ENCODE peak calls at places on chromosome 10, in five cellular contexts. One of them, this sample, is unnamed.

GRCh38 chr10:77114181-77114821 is 523.3 kb downstream of the KCNMA1 start:
- DNase-seq in SK-N-SH: no peak
- DNase-seq in K562: no peak
- DNase-seq in GM12878: no peak
- DNase-seq in HepG2: no peak
- DNase-seq in this sample: no peak

GRCh38 chr10:49611815-49612512 is 1.9 kb downstream of the SLC18A3 start:
- DNase-seq in K562: no peak
- DNase-seq in GM12878: no peak
- DNase-seq in SK-N-SH: no peak
- DNase-seq in HepG2: no peak
- DNase-seq in this sample: no peak

GRCh38 chr10:43115881-43116595 is 22.2 kb upstream of the CSGALNACT2 start:
- DNase-seq in K562: no peak
- DNase-seq in SK-N-SH: no peak
- DNase-seq in HepG2: no peak
- DNase-seq in GM12878: no peak
- DNase-seq in this sample: no peak

GRCh38 chr10:4568086-4568485 is 257.9 kb upstream of the AKR1E2 start:
- DNase-seq in SK-N-SH: no peak
- DNase-seq in K562: no peak
- DNase-seq in HepG2: no peak
- DNase-seq in GM12878: no peak
- DNase-seq in this sample: no peak

GRCh38 chr10:63217120-63217605 is 84.0 kb downstream of the NRBF2 start:
- DNase-seq in K562: peak
- DNase-seq in GM12878: no peak
- DNase-seq in SK-N-SH: peak
- DNase-seq in HepG2: peak
- DNase-seq in this sample: peak

GRCh38 chr10:105585753-105586152 is 944.7 kb downstream of the SORCS3 start:
- DNase-seq in HepG2: peak
- DNase-seq in SK-N-SH: no peak
- DNase-seq in GM12878: no peak
- DNase-seq in K562: no peak
- DNase-seq in this sample: no peak

GRCh38 chr10:551489-552252 is 137.8 kb downstream of the DIP2C start:
- DNase-seq in K562: no peak
- DNase-seq in GM12878: no peak
- DNase-seq in HepG2: no peak
- DNase-seq in SK-N-SH: no peak
- DNase-seq in this sample: no peak

GRCh38 chr10:95741807-95742528 is 14.0 kb upstream of the ENTPD1 start:
- DNase-seq in HepG2: no peak
- DNase-seq in SK-N-SH: no peak
- DNase-seq in GM12878: peak
- DNase-seq in K562: peak
- DNase-seq in this sample: no peak

GRCh38 chr10:8052344-8052969 is 2.0 kb upstream of the GATA3 start:
- DNase-seq in HepG2: no peak
- DNase-seq in K562: no peak
- DNase-seq in SK-N-SH: no peak
- DNase-seq in GM12878: no peak
- DNase-seq in this sample: no peak

GRCh38 chr10:104521901-104522827 is 118.9 kb upstream of the SORCS3 start:
- DNase-seq in HepG2: no peak
- DNase-seq in K562: no peak
- DNase-seq in GM12878: no peak
- DNase-seq in SK-N-SH: peak
- DNase-seq in this sample: no peak

GRCh38 chr10:88786032-88786770 is 16.3 kb upstream of the LIPM start:
- DNase-seq in K562: no peak
- DNase-seq in HepG2: no peak
- DNase-seq in GM12878: no peak
- DNase-seq in SK-N-SH: no peak
- DNase-seq in this sample: no peak

GRCh38 chr10:70930251-70931000 is 42.1 kb upstream of the PCBD1 start:
- DNase-seq in HepG2: no peak
- DNase-seq in SK-N-SH: no peak
- DNase-seq in GM12878: no peak
- DNase-seq in K562: no peak
- DNase-seq in this sample: no peak

GRCh38 chr10:117096559-117097201 is 41.4 kb downstream of the VAX1 start:
- DNase-seq in HepG2: no peak
- DNase-seq in SK-N-SH: no peak
- DNase-seq in GM12878: no peak
- DNase-seq in K562: no peak
- DNase-seq in this sample: no peak

GRCh38 chr10:4692206-4692605 is 133.8 kb upstream of the AKR1E2 start:
- DNase-seq in SK-N-SH: no peak
- DNase-seq in HepG2: no peak
- DNase-seq in GM12878: no peak
- DNase-seq in K562: no peak
- DNase-seq in this sample: no peak

GRCh38 chr10:105681051-105681450 is 1040.0 kb downstream of the SORCS3 start:
- DNase-seq in K562: no peak
- DNase-seq in SK-N-SH: no peak
- DNase-seq in GM12878: no peak
- DNase-seq in HepG2: no peak
- DNase-seq in this sample: no peak

GRCh38 chr10:14554843-14555205 is 219.9 kb downstream of the FAM107B start:
- DNase-seq in GM12878: no peak
- DNase-seq in K562: no peak
- DNase-seq in HepG2: no peak
- DNase-seq in SK-N-SH: no peak
- DNase-seq in this sample: no peak

GRCh38 chr10:52502237-52502636 is 188.2 kb downstream of the DKK1 start:
- DNase-seq in HepG2: no peak
- DNase-seq in SK-N-SH: no peak
- DNase-seq in GM12878: no peak
- DNase-seq in K562: no peak
- DNase-seq in this sample: no peak

GRCh38 chr10:79068562-79069324 is at the start of gene ZMIZ1:
- DNase-seq in SK-N-SH: peak
- DNase-seq in HepG2: peak
- DNase-seq in GM12878: no peak
- DNase-seq in K562: peak
- DNase-seq in this sample: peak

GRCh38 chr10:38605153-38605661 is 511.1 kb downstream of the ZNF37A start:
- DNase-seq in GM12878: no peak
- DNase-seq in HepG2: no peak
- DNase-seq in K562: no peak
- DNase-seq in SK-N-SH: no peak
- DNase-seq in this sample: no peak

GRCh38 chr10:38146579-38147333 is 52.6 kb downstream of the ZNF37A start:
- DNase-seq in SK-N-SH: no peak
- DNase-seq in K562: no peak
- DNase-seq in GM12878: no peak
- DNase-seq in HepG2: no peak
- DNase-seq in this sample: no peak

GRCh38 chr10:34918896-34919295 is 103.8 kb upstream of the PARD3 start:
- DNase-seq in HepG2: no peak
- DNase-seq in K562: no peak
- DNase-seq in GM12878: no peak
- DNase-seq in SK-N-SH: no peak
- DNase-seq in this sample: no peak

GRCh38 chr10:29685506-29685905 is 50.7 kb upstream of the SVIL start:
- DNase-seq in K562: no peak
- DNase-seq in SK-N-SH: no peak
- DNase-seq in GM12878: no peak
- DNase-seq in HepG2: no peak
- DNase-seq in this sample: no peak

DNA sequence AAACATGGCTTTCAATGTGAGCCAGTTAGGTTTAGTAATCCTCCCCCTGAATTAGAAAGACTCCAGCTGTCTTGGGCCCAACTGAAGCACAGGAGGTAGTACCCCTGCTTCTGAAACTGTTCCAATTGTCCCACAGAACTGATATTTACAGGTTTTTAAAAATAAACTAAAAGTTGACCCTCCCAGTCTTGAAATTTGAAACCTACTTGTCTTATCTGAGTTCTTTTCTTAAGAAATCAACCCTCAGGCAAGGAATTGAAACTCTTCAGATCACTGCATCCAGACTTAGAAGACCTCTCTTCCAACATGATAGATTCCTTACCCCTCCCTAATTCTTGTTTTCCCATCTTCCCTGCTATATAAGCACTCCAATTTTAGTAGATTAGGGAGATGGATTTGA is 13.3 kb upstream of the ARHGAP21 start:
- DNase-seq in GM12878: no peak
- DNase-seq in SK-N-SH: no peak
- DNase-seq in HepG2: no peak
- DNase-seq in K562: no peak
- DNase-seq in this sample: no peak
- TF ChIP-seq FOXM1 in GM12878: no peak
- TF ChIP-seq FOXM1 in SK-N-SH: no peak
- TF ChIP-seq FOXM1 in HepG2: no peak
- TF ChIP-seq FOXM1 in K562: no peak
- TF ChIP-seq FOXM1 in this sample: no peak

GRCh38 chr10:45488365-45488764 is 114.3 kb downstream of the ALOX5 start:
- DNase-seq in HepG2: no peak
- DNase-seq in K562: no peak
- DNase-seq in GM12878: no peak
- DNase-seq in SK-N-SH: no peak
- DNase-seq in this sample: no peak
- TF ChIP-seq FOXM1 in HepG2: no peak
- TF ChIP-seq FOXM1 in K562: no peak
- TF ChIP-seq FOXM1 in GM12878: no peak
- TF ChIP-seq FOXM1 in SK-N-SH: no peak
- TF ChIP-seq FOXM1 in this sample: no peak

GRCh38 chr10:97151307-97151914 is 34.3 kb downstream of the SLIT1 start:
- DNase-seq in GM12878: no peak
- DNase-seq in K562: no peak
- DNase-seq in SK-N-SH: no peak
- DNase-seq in HepG2: no peak
- DNase-seq in this sample: no peak

GRCh38 chr10:97150191-97150590 is 35.6 kb downstream of the SLIT1 start:
- DNase-seq in SK-N-SH: peak
- DNase-seq in HepG2: no peak
- DNase-seq in K562: no peak
- DNase-seq in GM12878: no peak
- DNase-seq in this sample: no peak

GRCh38 chr10:97150616-97151015 is 35.1 kb downstream of the SLIT1 start:
- DNase-seq in K562: no peak
- DNase-seq in HepG2: no peak
- DNase-seq in GM12878: no peak
- DNase-seq in SK-N-SH: no peak
- DNase-seq in this sample: no peak

GRCh38 chr10:97153276-97153850 is 32.4 kb downstream of the SLIT1 start:
- DNase-seq in HepG2: no peak
- DNase-seq in K562: no peak
- DNase-seq in SK-N-SH: peak
- DNase-seq in GM12878: no peak
- DNase-seq in this sample: no peak

GRCh38 chr10:97149065-97149680 is 36.6 kb downstream of the SLIT1 start:
- DNase-seq in K562: no peak
- DNase-seq in HepG2: no peak
- DNase-seq in SK-N-SH: no peak
- DNase-seq in GM12878: no peak
- DNase-seq in this sample: no peak
- TF ChIP-seq FOXM1 in K562: no peak
- TF ChIP-seq FOXM1 in HepG2: no peak
- TF ChIP-seq FOXM1 in SK-N-SH: no peak
- TF ChIP-seq FOXM1 in GM12878: no peak
- TF ChIP-seq FOXM1 in this sample: no peak

DNA sequence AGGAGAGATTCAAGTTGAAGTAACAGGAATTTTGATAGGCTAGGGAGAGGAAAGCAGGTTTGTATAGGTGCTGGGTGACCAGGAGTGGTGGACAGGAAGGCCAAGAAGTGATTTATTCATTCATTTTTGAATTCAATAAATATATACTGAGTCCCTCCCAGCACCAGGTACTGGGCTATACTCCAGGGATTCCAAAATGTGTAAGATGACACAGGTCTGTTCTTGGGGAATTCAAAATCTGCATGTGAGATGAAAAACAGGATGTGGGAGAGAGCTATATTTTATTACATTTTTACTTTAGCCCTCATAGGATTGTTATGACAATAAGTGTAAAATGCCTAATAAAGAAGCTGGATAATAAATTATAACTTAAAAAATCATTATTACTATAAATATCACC is 134.9 kb downstream of the ANK3 start:
- DNase-seq in GM12878: no peak
- DNase-seq in K562: no peak
- DNase-seq in HepG2: no peak
- DNase-seq in SK-N-SH: no peak
- DNase-seq in this sample: no peak
- TF ChIP-seq FOXM1 in GM12878: no peak
- TF ChIP-seq FOXM1 in K562: no peak
- TF ChIP-seq FOXM1 in HepG2: no peak
- TF ChIP-seq FOXM1 in SK-N-SH: no peak
- TF ChIP-seq FOXM1 in this sample: no peak

DNA sequence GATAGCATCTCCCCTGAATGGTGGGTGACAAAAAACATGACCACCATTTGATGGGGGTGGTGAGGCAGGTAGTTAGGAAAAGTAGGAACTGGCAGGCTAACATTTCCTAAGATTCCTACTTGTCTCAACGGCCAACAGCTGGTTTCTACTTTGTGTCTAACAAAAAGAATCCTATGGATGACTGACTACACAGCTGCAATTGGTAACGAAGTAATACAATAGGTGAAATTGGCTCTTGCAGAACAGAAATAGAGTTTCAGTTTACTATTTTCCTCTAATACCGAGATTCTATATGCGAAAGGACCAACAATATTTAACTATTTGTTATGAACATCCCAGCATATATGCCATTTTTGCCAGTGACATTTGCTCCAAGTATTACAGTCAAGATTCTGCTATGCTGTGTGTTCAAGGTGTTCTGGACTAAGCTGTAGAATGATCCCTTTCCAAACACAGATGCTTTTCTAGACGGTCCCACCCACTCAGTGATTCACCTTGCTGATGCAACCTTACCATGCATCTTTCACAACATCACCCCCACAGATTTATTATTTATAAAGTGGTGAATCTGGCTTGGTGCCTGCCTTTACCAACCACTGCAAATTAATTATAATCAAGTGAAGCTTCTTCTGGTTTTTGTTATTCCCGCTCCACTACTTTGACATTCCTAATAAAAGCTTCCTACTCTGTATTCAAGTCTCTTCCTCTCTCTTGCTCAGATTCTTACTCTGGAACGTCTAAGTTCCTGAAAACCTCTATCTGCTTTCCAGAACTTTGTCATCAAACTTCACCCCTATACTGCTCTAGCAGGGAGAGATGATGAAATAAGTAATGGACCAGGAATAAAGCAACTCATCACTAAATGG is 16.8 kb downstream of the BBIP1 start:
- DNase-seq in HepG2: no peak
- DNase-seq in GM12878: no peak
- DNase-seq in SK-N-SH: no peak
- DNase-seq in K562: no peak
- DNase-seq in this sample: no peak
- TF ChIP-seq FOXM1 in HepG2: no peak
- TF ChIP-seq FOXM1 in GM12878: no peak
- TF ChIP-seq FOXM1 in SK-N-SH: no peak
- TF ChIP-seq FOXM1 in K562: no peak
- TF ChIP-seq FOXM1 in this sample: no peak

GRCh38 chr10:96863922-96864543 is 31.9 kb downstream of the LCOR start:
- DNase-seq in GM12878: peak
- DNase-seq in SK-N-SH: no peak
- DNase-seq in K562: peak
- DNase-seq in HepG2: peak
- DNase-seq in this sample: no peak
- TF ChIP-seq FOXM1 in GM12878: no peak
- TF ChIP-seq FOXM1 in SK-N-SH: no peak
- TF ChIP-seq FOXM1 in K562: no peak
- TF ChIP-seq FOXM1 in HepG2: no peak
- TF ChIP-seq FOXM1 in this sample: no peak

This sample was measured in HEK293T.